ENCODE peak calls at places on chromosome 3, in six cellular contexts. D, B, I, S, Q and V are unnamed samples.

GRCh38 chr3:153756816-153757215 is 364.4 kb upstream of the ARHGEF26 start:
- DNase-seq in D (no peak), B (no peak), I (no peak), S (no peak), Q (no peak), V (no peak)

GRCh38 chr3:193775421-193776077 is 182.5 kb downstream of the OPA1 start:
- DNase-seq in D (no peak), B (no peak), I (no peak), S (no peak), Q (no peak), V (no peak)

GRCh38 chr3:151630938-151631417 is 102.7 kb upstream of the AADACL2 start:
- DNase-seq in D (no peak), B (no peak), I (no peak), S (no peak), Q (peak; percentile 39), V (peak; percentile 69)

GRCh38 chr3:95798628-95799027 is 1015.8 kb upstream of the EPHA6 start:
- DNase-seq in D (no peak), B (no peak), I (no peak), S (no peak), Q (no peak), V (no peak)

GRCh38 chr3:41200669-41201021 is 1.3 kb downstream of the CTNNB1 start:
- DNase-seq in D (no peak), B (no peak), I (no peak), S (no peak), Q (peak; percentile 51), V (peak; percentile 31)

GRCh38 chr3:192449036-192449435 is 278.3 kb downstream of the FGF12 start:
- DNase-seq in D (no peak), B (no peak), I (no peak), S (no peak), Q (no peak), V (no peak)

GRCh38 chr3:159884661-159885402 is 103.8 kb upstream of the IL12A start:
- DNase-seq in D (no peak), B (peak; percentile 49), I (peak; percentile 54), S (no peak), Q (peak; percentile 65), V (no peak)

GRCh38 chr3:187773963-187774789 is 28.9 kb upstream of the BCL6 start:
- DNase-seq in D (no peak), B (no peak), I (no peak), S (no peak), Q (no peak), V (no peak)

GRCh38 chr3:128794788-128795649 is 69.0 kb downstream of the RAB7A start:
- DNase-seq in D (peak; percentile 21), B (peak; percentile 69), I (peak; percentile 54), S (no peak), Q (peak; percentile 61), V (peak; percentile 74)

GRCh38 chr3:166190360-166190759 is 353.1 kb upstream of the BCHE start:
- DNase-seq in D (no peak), B (no peak), I (no peak), S (no peak), Q (peak; percentile 86), V (no peak)

GRCh38 chr3:195110647-195111321 is 160.2 kb downstream of the XXYLT1 start:
- DNase-seq in D (peak; percentile 54), B (no peak), I (no peak), S (peak; percentile 57), Q (no peak), V (no peak)

GRCh38 chr3:68909719-68910118 is 22.6 kb downstream of the TAFA4 start:
- DNase-seq in D (no peak), B (no peak), I (no peak), S (no peak), Q (no peak), V (no peak)

GRCh38 chr3:54600441-54601204 is 327.2 kb downstream of the LRTM1 start:
- DNase-seq in D (no peak), B (no peak), I (no peak), S (no peak), Q (no peak), V (no peak)

GRCh38 chr3:161139686-161140085 is 34.5 kb upstream of the B3GALNT1 start:
- DNase-seq in D (no peak), B (no peak), I (no peak), S (no peak), Q (no peak), V (no peak)

GRCh38 chr3:157460253-157460652 is 23.6 kb downstream of the PTX3 start:
- DNase-seq in D (no peak), B (no peak), I (no peak), S (no peak), Q (peak; percentile 92), V (no peak)

GRCh38 chr3:2354702-2355101 is 256.0 kb downstream of the CNTN4 start:
- DNase-seq in D (no peak), B (no peak), I (no peak), S (no peak), Q (no peak), V (no peak)

DNA sequence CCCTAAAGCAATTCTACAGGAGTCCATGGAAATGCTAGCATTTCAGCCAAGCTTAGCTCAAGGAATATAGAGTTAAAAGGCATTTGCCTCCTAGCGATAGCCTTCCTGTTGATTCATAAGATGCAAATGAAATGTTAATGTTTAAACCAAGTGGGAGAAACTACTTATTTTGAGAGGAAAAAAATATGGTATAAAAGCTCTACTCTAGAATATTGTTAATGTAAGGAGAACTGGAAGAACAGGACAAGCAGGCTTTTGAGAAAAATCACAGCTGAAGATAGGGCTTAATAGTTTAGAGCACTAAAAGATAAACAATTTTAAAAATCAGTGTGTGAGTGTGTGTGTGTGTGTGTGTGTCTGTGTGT is 1.6 kb upstream of the ALCAM start:
- DNase-seq in D (no peak), B (no peak), I (no peak), S (no peak), Q (no peak), V (no peak)
- H3K4me3 ChIP-seq in D (peak overlapping the region; percentile 83), B (peak overlapping the region; percentile 88), I (peak overlapping the region; percentile 84), S (peak overlapping the region; percentile 59), Q (peak overlapping the region; percentile 54), V (no peak overlapping the region)

GRCh38 chr3:39296197-39297077 is 16.6 kb upstream of the CX3CR1 start:
- DNase-seq in D (no peak), B (no peak), I (no peak), S (no peak), Q (no peak), V (no peak)

GRCh38 chr3:39299279-39299678 is 19.4 kb upstream of the CX3CR1 start:
- DNase-seq in D (no peak), B (no peak), I (no peak), S (no peak), Q (no peak), V (no peak)

GRCh38 chr3:39302178-39302577 is 22.3 kb upstream of the CX3CR1 start:
- DNase-seq in D (no peak), B (no peak), I (no peak), S (no peak), Q (no peak), V (no peak)
- H3K9me3 ChIP-seq in D (no peaks in the 10 kb centered on the region), B (peaks cover 42% of the 10 kb centered on the region), I (no peaks in the 10 kb centered on the region), S (no peaks in the 10 kb centered on the region), Q (peaks cover 4% of the 10 kb centered on the region), V (peaks cover 23% of the 10 kb centered on the region)

DNA sequence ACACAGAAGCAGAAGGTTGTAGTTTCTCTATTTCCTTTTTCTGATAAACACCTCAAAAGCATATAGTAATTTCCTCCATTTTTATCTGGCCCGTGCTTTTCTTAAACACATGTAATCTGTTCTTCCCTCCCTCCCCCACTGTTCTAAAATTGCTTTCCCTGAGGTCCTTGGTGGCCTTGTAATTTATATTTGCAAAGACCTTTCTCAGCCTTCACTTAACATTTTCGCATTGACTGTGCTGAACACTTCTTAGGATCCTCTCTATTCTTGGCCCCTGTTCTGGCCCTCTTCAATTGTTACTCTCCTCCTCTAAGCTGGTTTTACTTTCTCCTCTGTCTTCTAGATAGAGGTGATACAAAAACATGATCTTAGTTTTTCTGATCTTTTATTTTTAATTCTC is 28.3 kb downstream of the GAP43 start:
- DNase-seq in D (no peak), B (no peak), I (no peak), S (no peak), Q (no peak), V (no peak)
- H3K4me3 ChIP-seq in D (no peak overlapping the region), B (no peak overlapping the region), I (no peak overlapping the region), S (no peak overlapping the region), Q (no peak overlapping the region), V (no peak overlapping the region)

GRCh38 chr3:118036215-118036614 is 998.4 kb downstream of the IGSF11 start:
- DNase-seq in D (no peak), B (no peak), I (no peak), S (no peak), Q (no peak), V (no peak)
- H3K9me3 ChIP-seq in D (no peaks in the 10 kb centered on the region), B (no peaks in the 10 kb centered on the region), I (peaks cover 18% of the 10 kb centered on the region), S (peaks cover 7% of the 10 kb centered on the region), Q (peaks cover 4% of the 10 kb centered on the region), V (no peaks in the 10 kb centered on the region)

DNA sequence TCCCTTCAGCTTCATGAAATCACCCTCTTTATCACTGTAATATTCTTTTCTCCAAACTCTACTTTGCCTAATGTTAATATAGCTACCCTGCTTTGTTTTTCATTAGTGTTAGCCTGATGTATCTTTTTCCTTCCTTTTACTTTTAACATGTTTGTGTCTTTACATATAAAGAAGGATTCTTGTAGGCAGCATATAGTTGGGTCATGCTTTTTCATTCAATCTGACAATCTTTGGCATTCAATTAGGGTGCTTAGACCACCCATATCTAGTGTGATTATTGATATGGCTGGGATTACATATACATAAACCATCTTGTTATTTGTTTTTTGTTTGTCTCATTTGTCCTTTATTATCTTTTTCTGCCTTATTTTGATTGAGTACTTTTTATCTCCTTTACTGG is 34.9 kb upstream of the HEG1 start:
- DNase-seq in D (no peak), B (no peak), I (no peak), S (no peak), Q (no peak), V (no peak)
- H3K4me3 ChIP-seq in D (no peak overlapping the region), B (no peak overlapping the region), I (no peak overlapping the region), S (no peak overlapping the region), Q (no peak overlapping the region), V (no peak overlapping the region)

GRCh38 chr3:121822973-121823372 is 11.9 kb downstream of the IQCB1 start:
- DNase-seq in D (no peak), B (no peak), I (no peak), S (no peak), Q (no peak), V (no peak)
- H3K9me3 ChIP-seq in D (no peaks in the 10 kb centered on the region), B (peaks cover 15% of the 10 kb centered on the region), I (peaks cover 22% of the 10 kb centered on the region), S (peaks cover 11% of the 10 kb centered on the region), Q (peaks cover 2% of the 10 kb centered on the region), V (peaks cover 8% of the 10 kb centered on the region)

DNA sequence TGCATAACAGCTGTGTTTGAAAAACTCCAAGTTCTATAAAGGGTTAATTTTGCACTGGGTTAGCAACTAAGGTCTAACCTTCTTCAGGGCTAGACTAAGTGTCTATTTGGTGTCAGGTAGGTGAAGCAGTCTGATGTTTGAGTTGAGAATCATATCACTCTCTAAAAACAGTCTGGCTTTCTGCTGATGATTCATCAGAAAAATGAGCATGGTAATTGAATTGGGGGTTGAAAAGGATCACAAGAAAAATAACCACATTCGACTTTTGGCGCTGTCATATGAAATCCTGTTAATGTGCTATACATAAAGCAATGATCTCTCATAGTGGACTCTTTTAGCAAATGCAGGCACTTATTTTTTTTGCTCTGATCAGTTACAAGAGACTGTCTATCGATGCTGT is 242.2 kb upstream of the AZI2 start:
- DNase-seq in D (no peak), B (no peak), I (no peak), S (no peak), Q (no peak), V (no peak)
- H3K4me3 ChIP-seq in D (no peak overlapping the region), B (no peak overlapping the region), I (no peak overlapping the region), S (no peak overlapping the region), Q (no peak overlapping the region), V (no peak overlapping the region)

DNA sequence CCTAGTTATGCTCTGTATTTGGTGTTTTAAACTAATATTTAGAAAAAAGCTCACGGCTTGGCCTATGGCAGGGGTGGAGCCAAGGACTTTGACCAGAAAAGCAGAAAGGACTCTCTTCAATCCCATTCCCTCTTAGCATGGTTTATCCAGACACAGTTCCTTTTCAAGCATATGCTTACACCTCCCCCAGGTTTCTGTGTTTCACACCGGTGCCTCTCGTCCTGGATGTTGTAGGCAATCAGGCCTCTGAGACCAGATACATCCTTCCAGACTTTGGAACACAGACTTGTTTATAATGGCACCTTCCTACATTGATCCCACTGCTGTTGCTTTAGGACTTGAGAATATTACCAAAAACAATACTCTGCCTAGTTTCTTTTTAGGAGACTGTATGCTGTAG is 440.5 kb upstream of the ARPP21 start:
- DNase-seq in D (no peak), B (no peak), I (no peak), S (no peak), Q (no peak), V (no peak)
- H3K9me3 ChIP-seq in D (no peaks in the 10 kb centered on the region), B (no peaks in the 10 kb centered on the region), I (no peaks in the 10 kb centered on the region), S (no peaks in the 10 kb centered on the region), Q (peaks cover 6% of the 10 kb centered on the region), V (no peaks in the 10 kb centered on the region)